ENCODE peak calls at places on chromosomes 4 and X, in five cellular contexts. D is spleen, I is BJ, A is HCT116, O is brain microvascular endothelial cell. H is an unnamed sample.

GRCh38 chr4:3466691-3467600 is 3.8 kb downstream of the DOK7 start:
- DNase-seq in D (peak), I (no peak), A (no peak), O (no peak), H (no peak)

GRCh38 chrX:117458243-117458968 is 658.2 kb downstream of the KLHL13 start:
- DNase-seq in D (peak), I (no peak), A (no peak), O (no peak), H (no peak)

GRCh38 chr4:98027827-98028226 is 115.4 kb downstream of the STPG2 start:
- DNase-seq in D (no peak), I (no peak), A (peak), O (peak), H (peak)

GRCh38 chrX:94758130-94758529 is 1084.1 kb downstream of the FAM133A start:
- DNase-seq in D (no peak), I (no peak), A (no peak), O (no peak), H (no peak)

GRCh38 chr4:98567611-98568010 is 90.8 kb downstream of the TSPAN5 start:
- DNase-seq in D (no peak), I (no peak), A (no peak), O (no peak), H (no peak)

GRCh38 chr4:39565925-39566630 is 38.8 kb upstream of the UGDH start:
- DNase-seq in D (no peak), I (peak), A (no peak), O (peak), H (peak)

GRCh38 chrX:129777218-129777768 is 2.5 kb upstream of the SASH3 start:
- DNase-seq in D (peak), I (no peak), A (no peak), O (no peak), H (no peak)

GRCh38 chr4:14749910-14750309 is 252.4 kb upstream of the CPEB2 start:
- DNase-seq in D (no peak), I (no peak), A (no peak), O (peak), H (peak)